ENCODE peak calls at places on chromosomes 6 and 20, in seven cellular contexts. D is epithelial cell of esophagus, F is cardiac fibroblast, K is fibroblast of lung, M is pancreas, W is psoas muscle, T is retinal pigment epithelial cell. N is an unnamed sample.

GRCh38 chr6:107657755-107658461 is 166.2 kb downstream of the SCML4 start:
- DNase-seq in M (peak), W (peak), D (peak), K (peak), F (peak), T (no peak), N (no peak)

GRCh38 chr20:10504893-10505292 is 69.8 kb downstream of the SLX4IP start:
- DNase-seq in F (peak), W (no peak), M (no peak), K (no peak), T (no peak), D (peak), N (no peak)

GRCh38 chr6:134026597-134026996 is 25.8 kb downstream of the SLC2A12 start:
- DNase-seq in K (peak), F (no peak), W (no peak), T (no peak), D (peak), M (no peak), N (no peak)

GRCh38 chr6:155629652-155630051 is 174.0 kb upstream of the NOX3 start:
- DNase-seq in F (no peak), T (no peak), W (no peak), K (no peak), M (no peak), D (no peak), N (no peak)

GRCh38 chr6:75747371-75747984 is 1.6 kb upstream of the MYO6 start:
- DNase-seq in F (no peak), D (peak), T (no peak), W (no peak), K (no peak), M (no peak), N (no peak)

GRCh38 chr20:21291026-21291425 is 12.1 kb upstream of the XRN2 start:
- DNase-seq in T (no peak), W (no peak), F (no peak), M (no peak), K (peak), D (no peak), N (no peak)

GRCh38 chr6:43038727-43039126 is 14.9 kb downstream of the CUL7 start:
- DNase-seq in F (no peak), D (no peak), T (no peak), M (no peak), W (no peak), K (no peak), N (no peak)

GRCh38 chr20:3663031-3663701 is at the start of gene GFRA4:
- DNase-seq in T (no peak), W (no peak), M (no peak), D (no peak), K (no peak), F (no peak), N (no peak)

GRCh38 chr20:63433756-63434531 is 38.5 kb downstream of the KCNQ2 start:
- DNase-seq in M (no peak), F (no peak), T (no peak), D (no peak), W (no peak), K (no peak), N (no peak)

GRCh38 chr20:50915424-50915823 is 15.8 kb downstream of the ADNP start:
- DNase-seq in T (no peak), M (no peak), D (peak), W (no peak), F (peak), K (peak), N (no peak)

GRCh38 chr6:111829581-111829980 is 43.7 kb downstream of the FYN start:
- DNase-seq in W (no peak), D (no peak), K (no peak), T (no peak), F (no peak), M (no peak), N (no peak)
- TF ChIP-seq CTCF in W (no peak), D (no peak), K (no peak), T (no peak), F (no peak), M (no peak), N (no peak)

GRCh38 chr6:50602191-50602810 is 111.0 kb upstream of the TFAP2D start:
- DNase-seq in D (peak), W (no peak), M (no peak), F (peak), K (peak), T (peak), N (no peak)
- TF ChIP-seq CTCF in D (peak), W (peak), M (peak), F (peak), K (peak), T (peak), N (peak)

GRCh38 chr20:57400821-57401564 is 9.8 kb downstream of the RBM38 start:
- DNase-seq in K (no peak), M (no peak), F (no peak), T (no peak), W (peak), D (no peak), N (peak)

GRCh38 chr20:57399587-57400261 is 8.5 kb downstream of the RBM38 start:
- DNase-seq in F (no peak), K (peak), W (peak), D (no peak), M (no peak), T (no peak), N (no peak)

GRCh38 chr20:57398901-57399535 is 7.8 kb downstream of the RBM38 start:
- DNase-seq in F (no peak), M (no peak), T (no peak), D (no peak), W (peak), K (no peak), N (no peak)

GRCh38 chr20:57401565-57401918 is 10.3 kb downstream of the RBM38 start:
- DNase-seq in M (no peak), D (no peak), W (no peak), K (no peak), T (no peak), F (no peak), N (no peak)

DNA sequence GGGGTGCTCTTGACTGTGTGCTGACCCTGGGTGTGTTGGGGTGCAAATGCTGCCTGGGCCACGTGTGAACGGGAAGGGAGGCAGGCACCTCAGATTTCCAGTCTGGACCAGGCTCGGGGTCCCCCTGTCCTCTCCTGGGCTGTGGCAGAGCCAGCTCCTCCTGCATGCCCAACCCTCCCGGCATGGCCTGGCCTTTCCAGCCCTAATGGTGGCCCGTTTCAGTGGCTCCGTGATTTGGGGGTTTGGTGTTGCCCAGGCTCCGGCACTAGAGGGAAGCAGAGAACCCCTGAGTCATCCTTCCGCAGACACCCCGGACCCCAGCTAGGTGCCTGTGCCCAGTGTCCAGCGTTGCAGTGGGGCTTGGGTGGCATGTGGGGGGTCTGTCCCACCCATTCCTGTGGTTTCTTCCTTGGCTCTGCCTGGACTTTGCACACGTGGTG is 9.1 kb downstream of the RBM38 start:
- DNase-seq in K (no peak), M (no peak), T (no peak), W (peak), D (no peak), F (no peak), N (no peak)
- TF ChIP-seq CTCF in K (no peak), M (no peak), T (peak), W (no peak), D (no peak), F (no peak), N (no peak)

DNA sequence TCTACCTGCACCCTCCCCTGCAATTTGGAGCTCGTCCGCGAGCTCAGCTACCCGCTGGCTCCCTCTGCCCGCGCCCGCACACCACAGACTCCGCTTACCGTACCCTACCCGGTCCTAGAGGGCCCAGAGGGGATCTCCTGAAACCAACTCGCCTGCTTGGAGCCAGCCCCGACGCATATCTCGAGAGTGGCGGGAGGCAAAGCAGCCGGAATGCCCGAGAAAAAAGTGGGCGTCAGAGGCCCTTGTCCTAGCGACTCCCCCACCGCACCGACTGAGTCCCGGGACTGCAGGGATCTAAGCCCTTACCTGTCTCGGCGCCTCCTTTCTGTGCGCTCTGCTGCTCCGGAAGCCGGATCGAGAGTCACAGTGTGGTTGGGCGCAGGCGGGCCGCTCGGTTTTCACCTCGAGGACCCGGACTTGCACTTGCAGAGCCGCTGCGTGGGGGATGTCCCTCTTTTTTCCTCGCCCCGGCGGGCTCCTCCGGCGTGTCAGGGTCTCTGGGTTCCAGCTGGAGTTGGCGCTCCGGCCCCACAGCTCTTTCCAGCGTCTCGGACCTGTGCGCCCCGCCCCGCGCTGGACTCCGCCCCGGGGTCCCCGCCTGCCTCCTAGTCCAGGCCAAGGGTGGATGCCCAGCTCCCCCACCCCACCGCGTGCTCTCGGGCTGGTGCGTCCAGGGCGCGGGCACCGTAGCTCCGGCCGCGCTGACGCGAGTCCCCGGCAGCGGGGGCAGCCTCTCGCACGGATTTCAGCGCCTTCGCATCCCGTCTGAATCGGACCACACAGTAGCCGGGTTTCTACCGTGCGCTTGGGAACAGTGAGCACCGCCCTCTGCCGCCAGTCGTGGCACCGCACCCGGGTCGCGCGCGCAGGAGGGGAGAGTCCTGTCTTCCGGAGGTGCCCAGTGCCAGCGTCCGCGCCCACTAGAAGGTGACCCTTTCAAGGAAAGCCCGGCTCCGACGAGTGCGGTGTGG is at the start of gene PROKR2:
- DNase-seq in F (no peak), D (peak), M (no peak), T (no peak), K (no peak), W (no peak), N (no peak)
- TF ChIP-seq CTCF in F (no peak), D (no peak), M (no peak), T (no peak), K (no peak), W (no peak), N (no peak)

DNA sequence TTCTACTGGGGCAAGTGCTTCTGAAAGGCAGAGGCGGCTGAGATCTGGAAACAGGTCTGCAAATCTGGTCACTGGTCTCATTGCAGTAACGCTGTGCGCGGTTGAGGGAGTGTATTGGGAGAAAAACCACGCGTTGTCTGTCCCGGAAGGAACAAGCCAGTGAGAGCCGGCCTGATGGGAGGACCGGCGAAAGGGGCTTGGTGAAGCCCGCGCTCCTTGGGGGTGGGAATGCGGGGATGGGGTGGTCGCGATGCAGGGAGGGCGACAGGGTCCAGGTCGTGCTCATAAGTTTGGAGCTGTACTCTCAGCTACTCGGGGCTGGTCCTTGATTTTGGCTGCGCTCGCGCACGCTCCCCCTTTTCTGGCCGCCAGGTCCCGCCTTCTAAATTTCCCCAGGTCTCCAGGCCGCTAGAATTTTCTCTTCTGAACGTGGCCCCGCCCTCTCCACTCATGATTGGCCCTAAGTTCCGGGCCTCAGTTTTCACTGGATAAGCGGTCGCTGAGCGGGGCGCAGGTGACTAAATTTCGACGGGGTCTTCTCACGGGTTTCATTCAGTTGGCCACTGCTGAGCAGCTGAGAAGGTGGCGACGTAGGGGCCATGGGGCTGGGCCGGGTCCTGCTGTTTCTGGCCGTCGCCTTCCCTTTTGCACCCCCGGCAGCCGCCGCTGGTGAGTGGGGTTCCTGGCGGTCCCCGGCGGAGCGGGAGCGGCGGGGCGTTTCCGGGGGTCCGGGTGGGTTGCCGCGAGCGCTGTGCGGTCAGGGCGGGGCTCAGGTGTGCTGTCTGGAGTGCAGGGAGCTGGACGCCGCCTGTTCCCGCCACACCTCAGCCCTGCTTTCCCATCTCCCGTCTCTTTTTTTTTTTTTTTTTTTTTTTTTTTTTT is at the start of gene MICB:
- DNase-seq in K (peak), M (peak), W (peak), F (peak), D (peak), T (no peak), N (peak)
- TF ChIP-seq CTCF in K (no peak), M (no peak), W (no peak), F (no peak), D (no peak), T (no peak), N (no peak)